ENCODE peak calls at places on chromosomes 13 and 19, in six cellular contexts. I is AG04450, W is RWPE1, U is mesendoderm, F is tibial nerve, Y is dorsolateral prefrontal cortex. D is an unnamed sample.

GRCh38 chr19:43594710-43595604 is 977 bp downstream of the IRGQ start:
- DNase-seq in I (no peak), U (peak; percentile 84), W (peak; percentile 36), F (no peak), Y (no peak), D (peak; percentile 90)

GRCh38 chr19:15919243-15919642 is 15.1 kb downstream of the CYP4F11 start:
- DNase-seq in F (no peak), Y (no peak), W (no peak), I (no peak), U (no peak), D (no peak)

GRCh38 chr19:55642153-55643002 is 1.1 kb upstream of the ZNF581 start:
- DNase-seq in F (no peak), I (no peak), W (no peak), Y (no peak), U (peak; percentile 48), D (no peak)

GRCh38 chr19:2391118-2391725 is 31.2 kb downstream of the TMPRSS9 start:
- DNase-seq in I (peak; percentile 33), Y (peak; percentile 30), U (peak; percentile 68), F (peak; percentile 55), W (peak; percentile 44), D (peak; percentile 81)

GRCh38 chr19:35549174-35549788 is 3.9 kb downstream of the TMEM147 start:
- DNase-seq in W (peak; percentile 53), F (peak; percentile 33), U (peak; percentile 90), Y (peak; percentile 70), I (no peak), D (peak; percentile 88)

GRCh38 chr13:85186646-85187045 is 612.6 kb downstream of the SLITRK6 start:
- DNase-seq in I (no peak), Y (no peak), U (no peak), W (no peak), F (no peak), D (no peak)

GRCh38 chr19:7554990-7555864 is 19.7 kb downstream of the PNPLA6 start:
- DNase-seq in U (peak; percentile 66), I (no peak), W (peak; percentile 63), Y (no peak), F (no peak), D (no peak)

GRCh38 chr13:77521194-77521593 is 14.3 kb upstream of the SCEL start:
- DNase-seq in W (peak; percentile 77), Y (no peak), F (no peak), I (no peak), U (peak; percentile 26), D (no peak)

GRCh38 chr13:21583496-21583895 is 20.5 kb downstream of the MICU2 start:
- DNase-seq in I (no peak), W (no peak), U (peak; percentile 72), Y (no peak), F (no peak), D (no peak)

GRCh38 chr13:35768126-35768525 is 291.6 kb upstream of the MAB21L1 start:
- DNase-seq in U (no peak), W (no peak), F (no peak), I (no peak), Y (peak; percentile 18), D (no peak)

GRCh38 chr19:17767559-17767958 is 16.3 kb downstream of the FCHO1 start:
- DNase-seq in F (no peak), I (no peak), Y (no peak), U (no peak), W (no peak), D (no peak)

GRCh38 chr19:19098703-19099632 is 35.2 kb downstream of the SLC25A42 start:
- DNase-seq in U (no peak), W (no peak), F (no peak), I (no peak), Y (no peak), D (peak; percentile 54)

GRCh38 chr13:27174766-27175455 is 3.3 kb upstream of the USP12 start:
- DNase-seq in U (no peak), Y (no peak), W (no peak), F (no peak), I (no peak), D (no peak)

GRCh38 chr19:44684892-44685847 is 13.8 kb upstream of the CEACAM16 start:
- DNase-seq in Y (no peak), I (peak; percentile 54), F (no peak), W (peak; percentile 47), U (peak; percentile 91), D (peak; percentile 72)

GRCh38 chr19:15788594-15789270 is 1.3 kb downstream of the OR10H5 start:
- DNase-seq in Y (no peak), U (no peak), F (no peak), I (no peak), W (no peak), D (no peak)

GRCh38 chr19:1474011-1474764 is 4.8 kb downstream of the C19orf25 start:
- DNase-seq in I (no peak), U (no peak), W (no peak), Y (no peak), F (no peak), D (no peak)

GRCh38 chr13:20873348-20873747 is 29.2 kb downstream of the XPO4 start:
- DNase-seq in F (no peak), I (no peak), Y (no peak), U (peak; percentile 9), W (peak; percentile 62), D (no peak)

GRCh38 chr19:40621283-40621682 is 20.1 kb downstream of the LTBP4 start:
- DNase-seq in U (no peak), W (no peak), F (no peak), Y (no peak), I (no peak), D (no peak)

GRCh38 chr19:40622773-40623075 is 21.6 kb downstream of the LTBP4 start:
- DNase-seq in U (no peak), Y (no peak), W (no peak), F (no peak), I (no peak), D (no peak)

GRCh38 chr19:40621966-40622772 is 21.0 kb downstream of the LTBP4 start:
- DNase-seq in W (no peak), U (no peak), F (no peak), Y (no peak), I (no peak), D (no peak)

GRCh38 chr19:40625406-40626120 is 24.4 kb downstream of the LTBP4 start:
- DNase-seq in Y (no peak), W (no peak), I (no peak), U (peak; percentile 53), F (no peak), D (no peak)

GRCh38 chr19:40623403-40624239 is 22.5 kb downstream of the LTBP4 start:
- DNase-seq in Y (no peak), I (no peak), W (peak; percentile 80), F (no peak), U (peak; percentile 99), D (peak; percentile 91)
- H3K27ac ChIP-seq in Y (no peak overlapping the region), I (no peak overlapping the region), W (peak overlapping the region; percentile 47), F (no peak overlapping the region), U (peak overlapping the region; percentile 30), D (no peak overlapping the region)

DNA sequence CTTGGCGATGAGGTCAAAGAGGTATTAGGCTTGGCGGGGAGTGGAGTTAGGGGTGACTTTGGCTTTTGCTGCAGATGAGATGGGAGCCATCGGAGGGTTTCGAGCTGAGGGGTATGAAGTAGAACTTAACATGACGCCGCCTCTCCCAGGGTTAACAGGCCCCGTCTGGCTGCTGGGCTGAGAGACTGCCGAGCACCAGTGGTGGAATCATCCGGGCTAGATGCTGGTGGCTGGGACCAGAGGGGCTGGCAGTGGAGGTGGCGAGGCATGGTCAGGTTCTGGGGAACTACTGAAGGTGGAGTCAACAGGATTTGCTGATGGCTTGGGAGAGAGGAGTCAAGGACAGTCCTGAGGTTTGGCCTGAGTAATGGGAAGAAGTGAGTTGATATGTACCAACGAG is 4.9 kb downstream of the RFX2 start:
- DNase-seq in F (no peak), Y (no peak), I (no peak), W (no peak), U (no peak), D (no peak)
- H3K27ac ChIP-seq in F (peak overlapping the region; percentile 16), Y (no peak overlapping the region), I (no peak overlapping the region), W (peak overlapping the region; percentile 98), U (no peak overlapping the region), D (no peak overlapping the region)

DNA sequence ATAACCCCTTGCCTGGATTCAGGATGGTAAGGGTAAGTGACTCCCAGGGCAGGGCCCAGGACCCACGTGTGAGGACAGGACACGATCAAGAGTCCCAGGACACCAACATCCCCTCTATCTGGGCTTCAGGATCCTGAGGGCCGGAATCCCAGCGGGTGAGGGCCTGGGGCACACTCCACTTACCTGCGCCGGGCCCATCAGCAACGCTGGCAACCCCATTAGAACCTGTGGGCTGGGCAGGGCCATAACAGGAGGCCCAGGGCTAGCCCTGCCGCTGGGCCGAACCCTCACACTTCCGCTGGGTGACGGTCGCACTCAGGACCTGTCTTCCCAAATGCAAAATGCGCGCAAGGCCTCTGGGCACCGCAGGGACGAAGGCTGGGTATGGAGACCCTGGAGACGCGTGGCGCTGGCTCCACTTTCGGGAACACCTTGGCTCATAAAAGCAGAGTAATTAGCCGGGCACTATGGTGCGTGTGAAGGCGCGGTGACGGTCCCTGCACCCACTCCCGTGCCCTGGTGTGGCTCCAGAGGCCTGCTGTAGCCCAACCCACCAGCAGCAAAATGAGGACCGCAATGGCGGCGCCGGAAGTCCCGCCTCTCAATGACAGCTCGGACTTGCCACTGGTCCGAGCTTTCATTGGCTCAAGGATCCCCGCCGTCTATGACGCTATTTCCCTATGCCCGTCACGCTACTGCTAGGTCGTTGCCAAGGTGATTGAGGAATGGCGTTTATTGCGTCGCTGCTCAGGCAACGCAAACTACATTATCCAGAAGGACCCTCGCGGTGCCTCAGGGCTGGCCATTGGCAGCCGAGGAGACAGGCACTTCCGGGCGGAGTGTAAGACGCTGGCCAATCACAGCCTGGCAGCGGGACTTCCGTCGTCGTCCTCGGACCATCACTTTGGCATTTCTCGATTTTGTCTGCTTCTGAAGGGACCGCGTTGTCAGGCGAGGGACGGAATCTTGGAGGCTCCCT is at the start of gene ZNF132:
- DNase-seq in F (peak; percentile 97), Y (peak; percentile 99), W (peak; percentile 99), I (peak; percentile 99), U (peak; percentile 100), D (peak; percentile 91)
- H3K27ac ChIP-seq in F (peak within 1 kb of the TSS; percentile 29), Y (peak within 1 kb of the TSS; percentile 91), W (peak within 1 kb of the TSS; percentile 80), I (peak within 1 kb of the TSS; percentile 90), U (no peak within 1 kb of the TSS), D (peak within 1 kb of the TSS; percentile 56)

GRCh38 chr13:106499113-106499512 is 36.3 kb downstream of the EFNB2 start:
- DNase-seq in F (no peak), Y (no peak), W (no peak), U (no peak), I (no peak), D (no peak)
- H3K27ac ChIP-seq in F (no peak overlapping the region), Y (peak overlapping the region; percentile 99), W (no peak overlapping the region), U (no peak overlapping the region), I (no peak overlapping the region), D (no peak overlapping the region)

GRCh38 chr13:107202371-107203023 is 634.6 kb upstream of the ARGLU1 start:
- DNase-seq in I (no peak), W (peak; percentile 47), F (no peak), U (no peak), Y (no peak), D (peak; percentile 17)
- H3K27ac ChIP-seq in I (no peak overlapping the region), W (no peak overlapping the region), F (no peak overlapping the region), U (no peak overlapping the region), Y (no peak overlapping the region), D (no peak overlapping the region)

DNA sequence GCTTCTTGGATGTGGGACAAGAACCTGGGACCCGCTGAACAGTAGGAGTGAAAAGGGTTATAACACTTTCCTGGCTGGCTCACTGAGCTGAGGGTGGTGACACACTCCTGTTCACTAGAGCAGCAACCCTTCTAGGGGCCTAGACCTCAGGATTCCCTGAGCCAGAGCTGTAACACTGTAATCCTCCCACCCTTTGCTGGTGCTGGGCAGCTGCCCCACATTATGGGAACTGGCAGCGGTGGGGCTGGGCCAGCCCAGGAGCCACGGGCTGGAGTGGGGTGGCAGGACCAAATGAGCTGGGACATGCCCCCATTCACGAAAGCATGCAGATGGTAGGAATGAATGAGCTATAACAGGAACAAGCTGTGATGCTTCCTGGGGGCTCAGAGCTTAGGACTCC is 110.6 kb downstream of the B3GLCT start:
- DNase-seq in F (no peak), Y (no peak), U (no peak), W (no peak), I (no peak), D (no peak)
- H3K27ac ChIP-seq in F (no peak overlapping the region), Y (no peak overlapping the region), U (no peak overlapping the region), W (peak overlapping the region; percentile 86), I (no peak overlapping the region), D (no peak overlapping the region)